ENCODE peak calls at places on chromosomes 2 and 18, in five cellular contexts. W, K, S, Y and E are unnamed samples.
A peak's percentile ranks its signal among the peaks of the same experiment; 100 is the strongest.

GRCh38 chr2:4354678-4355077 is 651.3 kb downstream of the DCDC2C start:
- DNase-seq in W (no peak), S (no peak), K (no peak), Y (no peak), E (no peak)

GRCh38 chr18:68925268-68925667 is 127.4 kb downstream of the CCDC102B start:
- DNase-seq in W (no peak), Y (no peak), K (peak; percentile 9), S (no peak), E (no peak)

GRCh38 chr2:74746480-74746879 is 87.4 kb upstream of the HK2 start:
- DNase-seq in W (no peak), S (no peak), K (no peak), Y (no peak), E (peak; percentile 36)

GRCh38 chr18:53508529-53508928 is 715.9 kb downstream of the MBD2 start:
- DNase-seq in W (no peak), Y (no peak), K (no peak), S (no peak), E (no peak)

GRCh38 chr2:86623549-86624547 is at the start of gene RNF103:
- DNase-seq in Y (peak; percentile 81), S (peak; percentile 98), W (peak; percentile 89), K (peak; percentile 91), E (no peak)

GRCh38 chr2:230898661-230899091 is 26.4 kb downstream of the GPR55 start:
- DNase-seq in W (no peak), K (no peak), Y (no peak), S (no peak), E (no peak)

GRCh38 chr2:232230557-232230956 is 148.0 kb upstream of the ALPP start:
- DNase-seq in S (no peak), K (peak; percentile 31), Y (peak; percentile 17), W (no peak), E (no peak)

GRCh38 chr2:10007440-10007839 is 35.9 kb upstream of the KLF11 start:
- DNase-seq in K (no peak), S (no peak), Y (peak; percentile 27), W (no peak), E (no peak)

GRCh38 chr2:138787053-138787666 is 7.0 kb upstream of the NXPH2 start:
- DNase-seq in S (no peak), W (peak; percentile 20), Y (peak; percentile 37), K (peak; percentile 59), E (no peak)

GRCh38 chr2:154846842-154847241 is 148.3 kb downstream of the KCNJ3 start:
- DNase-seq in K (no peak), S (no peak), W (no peak), Y (no peak), E (no peak)

GRCh38 chr2:171160630-171161424 is at the start of gene TLK1:
- DNase-seq in Y (peak; percentile 69), S (peak; percentile 40), W (peak; percentile 57), K (peak; percentile 58), E (no peak)

GRCh38 chr18:34707670-34708069 is 2.4 kb upstream of the DTNA start:
- DNase-seq in Y (peak; percentile 92), W (peak; percentile 88), K (peak; percentile 95), S (no peak), E (no peak)

GRCh38 chr2:65835106-65835505 is 402.7 kb upstream of the SPRED2 start:
- DNase-seq in K (no peak), S (no peak), W (no peak), Y (no peak), E (no peak)

GRCh38 chr18:63848159-63848558 is 39.3 kb upstream of the SERPINB2 start:
- DNase-seq in S (no peak), Y (peak; percentile 75), K (peak; percentile 80), W (peak; percentile 34), E (no peak)

GRCh38 chr2:153479527-153479926 is 965 bp upstream of the RPRM start:
- DNase-seq in W (no peak), S (no peak), K (no peak), Y (no peak), E (no peak)

GRCh38 chr18:40962784-40963183 is 992.2 kb upstream of the PIK3C3 start:
- DNase-seq in Y (peak; percentile 7), W (peak; percentile 21), K (peak; percentile 58), S (no peak), E (no peak)

GRCh38 chr2:159050426-159050825 is 82.0 kb downstream of the TANC1 start:
- DNase-seq in W (no peak), S (no peak), K (no peak), Y (no peak), E (no peak)

GRCh38 chr2:88239781-88240180 is 69.6 kb downstream of the THNSL2 start:
- DNase-seq in K (no peak), W (no peak), S (no peak), Y (no peak), E (no peak)

GRCh38 chr2:231475965-231476364 is 11.7 kb upstream of the NCL start:
- DNase-seq in W (no peak), S (no peak), K (no peak), Y (no peak), E (no peak)

GRCh38 chr2:70340921-70341765 is 39.3 kb upstream of the FAM136A start:
- DNase-seq in K (peak; percentile 58), Y (peak; percentile 26), S (no peak), W (no peak), E (no peak)

GRCh38 chr2:219001577-219002394 is 8.6 kb upstream of the CRYBA2 start:
- DNase-seq in W (no peak), K (no peak), Y (no peak), S (no peak), E (peak; percentile 13)

GRCh38 chr18:47512056-47512455 is 260.6 kb upstream of the SKOR2 start:
- DNase-seq in S (no peak), K (no peak), Y (no peak), W (no peak), E (no peak)

GRCh38 chr18:29459986-29460385 is 1283.1 kb upstream of the CDH2 start:
- DNase-seq in Y (no peak), W (no peak), S (no peak), K (no peak), E (no peak)

GRCh38 chr18:4284528-4284927 is 170.6 kb downstream of the DLGAP1 start:
- DNase-seq in S (no peak), Y (no peak), W (no peak), K (no peak), E (no peak)

GRCh38 chr18:48657446-48658120 is 118.8 kb downstream of the CTIF start:
- DNase-seq in K (peak; percentile 57), Y (no peak), S (no peak), W (peak; percentile 23), E (no peak)

GRCh38 chr2:43129676-43130547 is 96.5 kb downstream of the ZFP36L2 start:
- DNase-seq in Y (peak; percentile 43), S (no peak), K (no peak), W (no peak), E (no peak)

GRCh38 chr2:204545861-204546773 is 842 bp downstream of the PARD3B start:
- DNase-seq in K (no peak), Y (no peak), W (no peak), S (no peak), E (no peak)

GRCh38 chr2:45699032-45699658 is 47.7 kb downstream of the PRKCE start:
- DNase-seq in Y (peak; percentile 88), W (peak; percentile 67), K (peak; percentile 82), S (no peak), E (no peak)

GRCh38 chr2:205474746-205475145 is 207.6 kb upstream of the NRP2 start:
- DNase-seq in S (no peak), K (peak; percentile 20), Y (peak; percentile 62), W (peak; percentile 67), E (no peak)

GRCh38 chr18:74796928-74797576 is 199.4 kb downstream of the ZNF407 start:
- DNase-seq in W (peak; percentile 57), K (peak; percentile 56), Y (peak; percentile 79), S (no peak), E (no peak)
- H3K4me3 ChIP-seq in W (peak overlapping the region; percentile 13), K (no peak overlapping the region), Y (peak overlapping the region; percentile 34), S (no peak overlapping the region), E (peak overlapping the region; percentile 7)

DNA sequence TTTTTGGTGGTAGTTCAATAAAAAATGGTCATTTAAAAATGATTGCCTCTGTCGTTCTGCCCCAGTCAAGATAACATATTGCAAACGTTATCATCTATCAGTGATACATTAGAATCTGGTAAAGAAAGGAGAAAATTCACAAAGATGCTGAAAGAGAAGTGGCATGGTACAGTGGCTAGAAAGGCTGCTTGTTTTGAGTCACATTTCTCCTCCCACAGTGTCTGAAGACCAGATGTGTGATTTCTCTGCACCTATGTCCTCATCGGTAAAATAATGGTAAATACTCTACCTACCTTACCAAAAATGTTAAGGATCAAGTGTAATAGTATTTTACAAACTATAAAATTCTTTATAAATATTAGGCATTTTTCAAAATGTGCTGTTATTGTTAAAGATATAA is 76.1 kb upstream of the NOSTRIN start:
- DNase-seq in K (no peak), W (no peak), S (no peak), Y (no peak), E (no peak)
- H3K4me3 ChIP-seq in K (no peak overlapping the region), W (no peak overlapping the region), S (no peak overlapping the region), Y (no peak overlapping the region), E (no peak overlapping the region)

DNA sequence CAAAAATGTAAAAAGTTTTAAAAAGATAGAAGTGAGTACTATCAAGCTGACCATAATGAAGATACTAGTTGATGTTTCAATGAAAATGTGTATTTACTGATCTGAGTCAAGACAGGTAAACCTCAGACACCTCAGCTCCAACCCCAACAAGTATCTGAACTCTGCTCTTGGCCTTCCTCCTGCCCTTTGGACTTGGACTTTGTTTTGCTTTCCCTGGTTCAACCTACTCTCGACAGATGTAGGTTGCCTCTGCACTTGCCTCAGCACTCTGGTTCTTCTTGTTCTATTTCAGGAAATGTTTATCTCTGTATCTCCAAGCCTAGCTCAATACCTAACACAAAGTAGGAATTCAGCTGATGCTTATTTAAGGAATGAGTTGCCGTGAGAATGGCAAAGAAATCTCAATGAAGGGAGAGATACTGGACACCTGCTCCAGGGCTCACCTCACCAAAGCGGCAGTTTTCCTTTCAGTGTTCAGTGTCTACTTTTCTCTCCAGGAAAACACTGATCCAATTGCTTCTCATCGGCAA is 248.8 kb upstream of the CTAGE1 start:
- DNase-seq in Y (no peak), S (no peak), W (no peak), K (no peak), E (no peak)
- H3K4me3 ChIP-seq in Y (no peak overlapping the region), S (no peak overlapping the region), W (no peak overlapping the region), K (no peak overlapping the region), E (no peak overlapping the region)

GRCh38 chr2:234496442-234496834 is 443 bp downstream of the ARL4C start:
- DNase-seq in W (no peak), K (no peak), S (peak; percentile 17), Y (no peak), E (no peak)

GRCh38 chr2:234495801-234496441 is 960 bp downstream of the ARL4C start:
- DNase-seq in W (peak; percentile 18), Y (peak; percentile 32), K (peak; percentile 42), S (no peak), E (no peak)

GRCh38 chr2:234495076-234495800 is 1.6 kb downstream of the ARL4C start:
- DNase-seq in W (no peak), Y (peak; percentile 44), S (no peak), K (peak; percentile 20), E (no peak)

GRCh38 chr2:234496835-234497591 is at the start of gene ARL4C:
- DNase-seq in Y (peak; percentile 60), S (peak; percentile 37), W (peak; percentile 76), K (peak; percentile 63), E (no peak)

DNA sequence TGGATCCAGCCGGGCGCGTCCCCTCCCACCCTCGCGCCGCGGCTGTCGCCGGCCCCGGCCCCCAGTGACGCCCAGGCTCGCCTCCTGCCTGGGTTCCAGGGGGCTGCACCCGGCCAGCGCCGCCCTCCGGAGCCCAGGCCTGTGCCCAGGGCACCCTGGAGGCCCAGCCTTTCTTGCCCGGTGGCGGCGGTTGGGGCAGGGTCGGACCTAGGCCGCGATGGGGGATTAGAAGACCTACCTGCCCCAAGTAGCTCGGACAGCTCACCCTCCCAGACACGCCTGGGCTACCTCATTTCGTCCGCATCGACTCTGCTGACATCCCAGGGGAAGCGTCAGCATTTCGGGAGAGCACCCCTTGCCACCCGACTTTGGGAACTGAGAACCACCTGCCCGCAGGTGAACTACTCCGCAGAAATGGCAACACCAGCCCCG is 727 bp upstream of the ARL4C start:
- DNase-seq in W (no peak), Y (no peak), S (no peak), K (no peak), E (no peak)
- H3K4me3 ChIP-seq in W (peak overlapping the region; percentile 46), Y (peak overlapping the region; percentile 41), S (peak overlapping the region; percentile 67), K (peak overlapping the region; percentile 35), E (no peak overlapping the region)